ENCODE peak calls at places on chromosomes 5 and 9, in seven cellular contexts. I, T, H, U, K, F and G are unnamed samples.

GRCh38 chr9:137306546-137307254 is 4.6 kb upstream of the NRARP start:
- DNase-seq in I (peak; percentile 33), T (no peak), H (no peak), U (no peak), K (no peak), F (peak; percentile 62), G (no peak)

GRCh38 chr5:144273232-144274027 is 102.8 kb downstream of the KCTD16 start:
- DNase-seq in I (no peak), T (peak; percentile 5), H (no peak), U (no peak), K (no peak), F (no peak), G (no peak)

GRCh38 chr5:83145882-83146331 is 68.6 kb downstream of the XRCC4 start:
- DNase-seq in I (no peak), T (peak; percentile 89), H (no peak), U (peak; percentile 48), K (no peak), F (no peak), G (no peak)

GRCh38 chr5:10286552-10287227 is 21.0 kb downstream of the CMBL start:
- DNase-seq in I (no peak), T (no peak), H (no peak), U (peak; percentile 43), K (no peak), F (no peak), G (no peak)

GRCh38 chr5:157963761-157964160 is 104.8 kb upstream of the CLINT1 start:
- DNase-seq in I (no peak), T (no peak), H (no peak), U (no peak), K (no peak), F (peak; percentile 92), G (no peak)

GRCh38 chr9:114371343-114371985 is 16.3 kb downstream of the AKNA start:
- DNase-seq in I (no peak), T (no peak), H (no peak), U (no peak), K (no peak), F (no peak), G (no peak)

GRCh38 chr5:91418158-91418557 is 35.0 kb upstream of the ARRDC3 start:
- DNase-seq in I (no peak), T (peak; percentile 12), H (no peak), U (no peak), K (no peak), F (no peak), G (no peak)

GRCh38 chr5:126745259-126745992 is 31.5 kb upstream of the LMNB1 start:
- DNase-seq in I (peak; percentile 39), T (no peak), H (no peak), U (no peak), K (no peak), F (peak; percentile 97), G (peak; percentile 96)

GRCh38 chr5:104111622-104112021 is 549.0 kb upstream of the NUDT12 start:
- DNase-seq in I (no peak), T (no peak), H (no peak), U (no peak), K (no peak), F (no peak), G (no peak)

GRCh38 chr5:107290780-107291398 is 379.8 kb downstream of the EFNA5 start:
- DNase-seq in I (no peak), T (no peak), H (no peak), U (no peak), K (no peak), F (no peak), G (no peak)

GRCh38 chr9:34957492-34958410 is at the start of gene PHF24:
- DNase-seq in I (peak; percentile 47), T (peak; percentile 5), H (peak; percentile 36), U (no peak), K (no peak), F (peak; percentile 41), G (peak; percentile 14)

GRCh38 chr9:28215921-28216320 is 642.6 kb upstream of the C9orf72 start:
- DNase-seq in I (no peak), T (no peak), H (no peak), U (no peak), K (no peak), F (no peak), G (no peak)

GRCh38 chr9:28135571-28135970 is 562.3 kb upstream of the C9orf72 start:
- DNase-seq in I (no peak), T (peak; percentile 20), H (no peak), U (no peak), K (no peak), F (no peak), G (peak; percentile 62)

GRCh38 chr5:139745121-139745799 is 50.3 kb upstream of the PSD2 start:
- DNase-seq in I (peak; percentile 72), T (peak; percentile 89), H (no peak), U (peak; percentile 82), K (no peak), F (peak; percentile 15), G (peak; percentile 79)

GRCh38 chr5:39520232-39520572 is 95.4 kb upstream of the DAB2 start:
- DNase-seq in I (no peak), T (peak; percentile 92), H (no peak), U (peak; percentile 95), K (no peak), F (no peak), G (no peak)

GRCh38 chr9:93459432-93459847 is 6.1 kb upstream of the FAM120AOS start:
- DNase-seq in I (no peak), T (no peak), H (no peak), U (no peak), K (no peak), F (no peak), G (no peak)

GRCh38 chr9:122202099-122202498 is 26.7 kb downstream of the LHX6 start:
- DNase-seq in I (no peak), T (no peak), H (no peak), U (no peak), K (no peak), F (no peak), G (no peak)

GRCh38 chr5:135890867-135891266 is 4.8 kb downstream of the IL9 start:
- DNase-seq in I (no peak), T (no peak), H (no peak), U (no peak), K (no peak), F (no peak), G (no peak)

GRCh38 chr9:18910435-18910834 is 122.6 kb downstream of the SAXO1 start:
- DNase-seq in I (no peak), T (peak; percentile 10), H (no peak), U (peak; percentile 52), K (no peak), F (no peak), G (no peak)

GRCh38 chr5:8417316-8418048 is 548.5 kb downstream of the MTRR start:
- DNase-seq in I (no peak), T (no peak), H (no peak), U (no peak), K (no peak), F (no peak), G (peak; percentile 16)

GRCh38 chr5:134003064-134003956 is 1.5 kb downstream of the VDAC1 start:
- DNase-seq in I (no peak), T (no peak), H (no peak), U (no peak), K (no peak), F (no peak), G (no peak)

GRCh38 chr9:33081128-33081851 is 4.8 kb upstream of the SMU1 start:
- DNase-seq in I (peak; percentile 76), T (peak; percentile 90), H (peak; percentile 78), U (peak; percentile 88), K (peak; percentile 34), F (peak; percentile 82), G (peak; percentile 94)

GRCh38 chr9:20640331-20641187 is 18.3 kb upstream of the MLLT3 start:
- DNase-seq in I (no peak), T (no peak), H (no peak), U (peak; percentile 25), K (no peak), F (no peak), G (no peak)

GRCh38 chr5:157388148-157388547 is 71.9 kb upstream of the NIPAL4 start:
- DNase-seq in I (no peak), T (peak; percentile 44), H (no peak), U (peak; percentile 24), K (no peak), F (peak; percentile 28), G (no peak)

GRCh38 chr5:116970318-116970717 is 395.7 kb upstream of the SEMA6A start:
- DNase-seq in I (no peak), T (peak; percentile 55), H (no peak), U (no peak), K (no peak), F (no peak), G (peak; percentile 75)

DNA sequence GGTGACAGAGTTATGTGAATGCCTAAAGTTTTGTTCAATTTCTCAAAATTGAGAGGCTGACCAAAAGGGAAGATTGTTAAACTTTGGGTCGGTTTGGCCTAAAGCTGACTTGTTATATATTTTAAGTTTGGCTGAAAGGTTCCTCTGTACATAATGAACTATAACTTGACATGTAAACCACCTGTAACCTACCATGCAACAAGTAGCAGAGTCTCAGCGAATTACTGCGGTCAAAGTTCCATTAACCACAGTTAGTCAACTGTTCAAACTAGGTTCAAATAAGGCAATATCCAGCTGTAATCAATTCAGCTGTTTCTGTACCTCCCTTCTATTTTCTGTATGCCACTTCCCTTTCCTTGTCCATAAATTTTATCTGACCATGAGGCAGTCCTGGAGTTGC is 325.1 kb upstream of the NMUR2 start:
- DNase-seq in I (no peak), T (no peak), H (no peak), U (no peak), K (no peak), F (no peak), G (no peak)
- H2AK5ac ChIP-seq in I (no peak overlapping the region), T (no peak overlapping the region), H (no peak overlapping the region), U (no peak overlapping the region), K (no peak overlapping the region), F (no peak overlapping the region), G (no peak overlapping the region)

GRCh38 chr9:101398930-101399640 is 434 bp downstream of the ZNF189 start:
- DNase-seq in I (no peak), T (no peak), H (no peak), U (no peak), K (no peak), F (no peak), G (no peak)
- H3K27ac ChIP-seq in I (no peak overlapping the region), T (no peak overlapping the region), H (no peak overlapping the region), U (peak overlapping the region; percentile 65), K (no peak overlapping the region), F (no peak overlapping the region), G (no peak overlapping the region)

GRCh38 chr5:159640921-159641320 is 275.4 kb upstream of the ADRA1B start:
- DNase-seq in I (no peak), T (no peak), H (no peak), U (no peak), K (no peak), F (no peak), G (no peak)

GRCh38 chr5:159639590-159639989 is 276.7 kb upstream of the ADRA1B start:
- DNase-seq in I (no peak), T (no peak), H (no peak), U (no peak), K (no peak), F (no peak), G (no peak)

GRCh38 chr5:159642379-159642778 is 273.9 kb upstream of the ADRA1B start:
- DNase-seq in I (no peak), T (no peak), H (no peak), U (no peak), K (no peak), F (no peak), G (no peak)

GRCh38 chr5:159640376-159640775 is 275.9 kb upstream of the ADRA1B start:
- DNase-seq in I (no peak), T (no peak), H (no peak), U (no peak), K (no peak), F (no peak), G (no peak)

GRCh38 chr5:159641371-159642039 is 274.8 kb upstream of the ADRA1B start:
- DNase-seq in I (no peak), T (no peak), H (no peak), U (no peak), K (no peak), F (no peak), G (no peak)
- H2AK5ac ChIP-seq in I (no peak overlapping the region), T (no peak overlapping the region), H (peak overlapping the region; percentile 26), U (no peak overlapping the region), K (no peak overlapping the region), F (no peak overlapping the region), G (no peak overlapping the region)

GRCh38 chr9:69500925-69501324 is 171.2 kb downstream of the APBA1 start:
- DNase-seq in I (no peak), T (no peak), H (no peak), U (no peak), K (no peak), F (no peak), G (no peak)
- H3K27ac ChIP-seq in I (no peak overlapping the region), T (no peak overlapping the region), H (no peak overlapping the region), U (no peak overlapping the region), K (no peak overlapping the region), F (no peak overlapping the region), G (no peak overlapping the region)